ENCODE peak calls at places on chromosome 5, in six cellular contexts. I is BJ, B is transverse colon, S is left lung, E is ovary, Y is fibroblast of pulmonary artery. F is an unnamed sample.
A peak's percentile ranks its signal among the peaks of the same experiment; 100 is the strongest.

GRCh38 chr5:12413585-12413984 is 509.3 kb upstream of the CTNND2 start:
- DNase-seq in I (no peak), B (no peak), S (no peak), E (no peak), Y (no peak), F (no peak)

GRCh38 chr5:14577964-14578363 is 3.6 kb upstream of the OTULINL start:
- DNase-seq in I (no peak), B (no peak), S (no peak), E (no peak), Y (no peak), F (no peak)

GRCh38 chr5:96031811-96032261 is 70.2 kb upstream of the ELL2 start:
- DNase-seq in I (peak; percentile 81), B (no peak), S (no peak), E (no peak), Y (peak; percentile 34), F (no peak)

GRCh38 chr5:14216372-14216771 is 73.2 kb downstream of the TRIO start:
- DNase-seq in I (no peak), B (no peak), S (no peak), E (no peak), Y (no peak), F (no peak)

GRCh38 chr5:76709762-76710161 is 6.2 kb upstream of the F2R start:
- DNase-seq in I (no peak), B (no peak), S (no peak), E (no peak), Y (no peak), F (no peak)

GRCh38 chr5:173855162-173855994 is 32.8 kb upstream of the CPEB4 start:
- DNase-seq in I (no peak), B (no peak), S (no peak), E (no peak), Y (no peak), F (no peak)

GRCh38 chr5:4868140-4868735 is 271.9 kb upstream of the ADAMTS16 start:
- DNase-seq in I (no peak), B (peak; percentile 38), S (no peak), E (peak; percentile 81), Y (peak; percentile 24), F (peak; percentile 4)

GRCh38 chr5:173242675-173243085 is 7.7 kb upstream of the NKX2-5 start:
- DNase-seq in I (no peak), B (no peak), S (no peak), E (no peak), Y (no peak), F (no peak)

GRCh38 chr5:138138949-138139775 is at the start of gene NME5:
- DNase-seq in I (no peak), B (peak; percentile 63), S (peak; percentile 85), E (peak; percentile 70), Y (peak; percentile 69), F (no peak)

GRCh38 chr5:134175874-134176522 is 752 bp downstream of the SKP1 start:
- DNase-seq in I (no peak), B (no peak), S (no peak), E (no peak), Y (peak; percentile 25), F (no peak)

GRCh38 chr5:170503970-170504525 is at the start of gene KCNIP1:
- DNase-seq in I (no peak), B (no peak), S (no peak), E (no peak), Y (no peak), F (no peak)

GRCh38 chr5:19880859-19881436 is 107.1 kb downstream of the CDH18 start:
- DNase-seq in I (no peak), B (no peak), S (no peak), E (no peak), Y (no peak), F (no peak)

GRCh38 chr5:34740306-34740891 is 84.3 kb downstream of the RAI14 start:
- DNase-seq in I (no peak), B (no peak), S (no peak), E (peak; percentile 59), Y (no peak), F (no peak)

GRCh38 chr5:143511736-143512135 is 108.2 kb upstream of the NR3C1 start:
- DNase-seq in I (no peak), B (no peak), S (no peak), E (no peak), Y (peak; percentile 59), F (no peak)

GRCh38 chr5:88142801-88143692 is 125.6 kb downstream of the TMEM161B start:
- DNase-seq in I (no peak), B (peak; percentile 21), S (no peak), E (peak; percentile 42), Y (peak; percentile 11), F (no peak)

GRCh38 chr5:122493776-122494518 is 181.9 kb downstream of the SNCAIP start:
- DNase-seq in I (no peak), B (no peak), S (no peak), E (no peak), Y (no peak), F (no peak)

GRCh38 chr5:76331139-76331538 is 71.9 kb upstream of the IQGAP2 start:
- DNase-seq in I (no peak), B (no peak), S (no peak), E (no peak), Y (no peak), F (no peak)

GRCh38 chr5:176817864-176818377 is 7.6 kb downstream of the UNC5A start:
- DNase-seq in I (no peak), B (no peak), S (no peak), E (no peak), Y (peak; percentile 14), F (no peak)

GRCh38 chr5:133635051-133635450 is 22.7 kb upstream of the FSTL4 start:
- DNase-seq in I (peak; percentile 0), B (no peak), S (no peak), E (no peak), Y (no peak), F (peak; percentile 12)

GRCh38 chr5:139415869-139416268 is 12.0 kb upstream of the SPATA24 start:
- DNase-seq in I (no peak), B (no peak), S (no peak), E (no peak), Y (no peak), F (no peak)

GRCh38 chr5:157446077-157446930 is 13.7 kb upstream of the NIPAL4 start:
- DNase-seq in I (no peak), B (no peak), S (no peak), E (no peak), Y (no peak), F (no peak)

GRCh38 chr5:76025069-76025468 is 58.1 kb upstream of the SV2C start:
- DNase-seq in I (no peak), B (no peak), S (no peak), E (no peak), Y (no peak), F (no peak)

GRCh38 chr5:59562756-59563389 is 330.7 kb downstream of the PDE4D start:
- DNase-seq in I (no peak), B (peak; percentile 24), S (peak; percentile 74), E (no peak), Y (peak; percentile 56), F (peak; percentile 83)

GRCh38 chr5:90170231-90170630 is 239.3 kb downstream of the CETN3 start:
- DNase-seq in I (no peak), B (no peak), S (no peak), E (no peak), Y (no peak), F (no peak)

GRCh38 chr5:17426104-17426739 is 71.8 kb upstream of the TAF11L2 start:
- DNase-seq in I (no peak), B (no peak), S (no peak), E (no peak), Y (no peak), F (no peak)

GRCh38 chr5:154194348-154195329 is 4.1 kb downstream of the GALNT10 start:
- DNase-seq in I (no peak), B (no peak), S (no peak), E (no peak), Y (peak; percentile 50), F (no peak)

GRCh38 chr5:57332350-57332749 is 150.3 kb downstream of the ACTBL2 start:
- DNase-seq in I (peak; percentile 31), B (no peak), S (no peak), E (no peak), Y (peak; percentile 28), F (peak; percentile 67)

GRCh38 chr5:153629496-153629895 is 139.0 kb downstream of the GRIA1 start:
- DNase-seq in I (no peak), B (no peak), S (no peak), E (no peak), Y (no peak), F (no peak)

GRCh38 chr5:62322484-62322883 is 16.5 kb downstream of the KIF2A start:
- DNase-seq in I (no peak), B (no peak), S (no peak), E (no peak), Y (no peak), F (no peak)

GRCh38 chr5:149060325-149060724 is 2.5 kb downstream of the SH3TC2 start:
- DNase-seq in I (no peak), B (peak; percentile 45), S (no peak), E (no peak), Y (peak; percentile 70), F (no peak)

GRCh38 chr5:107217721-107218130 is 453.0 kb downstream of the EFNA5 start:
- DNase-seq in I (no peak), B (no peak), S (no peak), E (no peak), Y (no peak), F (no peak)
- TF ChIP-seq CTCF in I (no peak), B (no peak), S (no peak), E (no peak), Y (no peak), F (no peak)

GRCh38 chr5:68217476-68217984 is 2.0 kb downstream of the PIK3R1 start:
- DNase-seq in I (no peak), B (no peak), S (no peak), E (peak; percentile 44), Y (peak; percentile 38), F (no peak)
- H3K4me3 ChIP-seq in I (peak overlapping the region; percentile 80), B (peak overlapping the region; percentile 84), S (peak overlapping the region; percentile 85), E (peak overlapping the region; percentile 98), Y (peak overlapping the region; percentile 89), F (peak overlapping the region; percentile 87)

GRCh38 chr5:37471666-37472197 is 92.6 kb downstream of the WDR70 start:
- DNase-seq in I (no peak), B (no peak), S (no peak), E (no peak), Y (no peak), F (no peak)
- TF ChIP-seq CTCF in I (no peak), B (no peak), S (no peak), E (no peak), Y (no peak), F (no peak)

DNA sequence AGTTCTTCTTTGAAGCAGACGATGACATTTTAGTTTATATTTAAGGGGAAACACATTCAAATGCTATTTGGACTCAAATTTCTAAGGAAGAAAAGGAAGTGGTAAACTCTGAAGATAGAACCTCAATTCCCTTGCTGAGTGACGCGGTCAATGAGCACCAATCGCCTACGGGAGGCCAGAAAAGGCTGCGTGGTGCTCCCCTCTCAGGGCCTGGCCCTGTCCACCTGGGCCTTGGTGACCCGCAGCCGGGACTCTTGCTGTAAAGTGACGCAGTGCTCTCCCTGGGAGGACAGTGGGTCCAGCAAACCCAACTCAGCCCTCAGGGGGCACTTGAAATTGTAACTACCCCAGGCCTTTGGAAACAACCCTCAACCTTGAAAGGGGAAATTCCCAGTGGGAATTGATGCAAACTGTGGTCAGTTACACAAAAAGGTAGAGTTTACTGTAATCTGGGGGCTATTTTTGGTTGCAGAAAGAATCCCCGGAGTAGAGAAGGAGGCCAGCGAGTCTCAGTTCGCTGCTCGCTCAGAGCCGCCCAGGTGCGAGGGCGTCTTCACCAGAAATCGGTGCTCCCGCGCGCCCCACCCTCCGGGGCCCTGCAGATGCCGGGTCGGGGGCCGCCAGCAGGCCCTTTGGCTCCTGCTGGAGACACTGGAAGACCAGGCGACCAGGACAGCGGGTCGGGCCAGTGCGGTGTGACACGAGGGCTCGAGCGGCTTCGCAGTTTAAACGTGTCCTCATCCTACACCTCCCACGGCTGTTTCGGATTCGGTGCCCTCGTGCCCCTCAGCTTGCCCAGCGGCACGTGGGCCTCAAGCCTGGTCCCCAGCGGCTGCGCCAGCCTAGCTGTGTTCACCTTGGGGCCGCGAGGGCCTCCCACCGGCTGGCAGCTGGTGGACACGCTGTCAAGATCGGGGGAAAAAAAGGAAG is 1.4 kb upstream of the ANKRD33B start:
- DNase-seq in I (no peak), B (no peak), S (no peak), E (no peak), Y (no peak), F (no peak)
- H3K4me3 ChIP-seq in I (no peak overlapping the region), B (peak overlapping the region; percentile 75), S (no peak overlapping the region), E (no peak overlapping the region), Y (no peak overlapping the region), F (no peak overlapping the region)

F was measured in HFF-Myc.